ENCODE peak calls at places on chromosome 7, in four cellular contexts. U is K562, M is GM12878, K is HepG2. V is an unnamed sample.

GRCh38 chr7:96075510-96076349 is 246.2 kb downstream of the SLC25A13 start:
- DNase-seq in K (peak), U (peak), M (no peak), V (peak)

GRCh38 chr7:139108256-139109187 is 998 bp downstream of the ZC3HAV1 start:
- DNase-seq in U (peak), K (no peak), M (no peak), V (peak)

GRCh38 chr7:5394264-5395105 is 29.1 kb downstream of the TNRC18 start:
- DNase-seq in M (no peak), U (no peak), K (no peak), V (no peak)

GRCh38 chr7:56051339-56052191 is at the start of the genes CCT6A and PSPH:
- DNase-seq in M (peak), U (peak), K (peak), V (peak)

GRCh38 chr7:16801111-16801542 is 3.7 kb downstream of the AGR2 start:
- DNase-seq in M (no peak), U (peak), K (peak), V (peak)

GRCh38 chr7:618539-619355 is 99.1 kb upstream of the PDGFA start:
- DNase-seq in M (no peak), K (peak), U (no peak), V (no peak)

GRCh38 chr7:7595451-7595850 is 28.8 kb downstream of the MIOS start:
- DNase-seq in K (peak), M (no peak), U (peak), V (peak)

GRCh38 chr7:50632561-50633413 is 67.6 kb upstream of the DDC start:
- DNase-seq in K (peak), U (peak), M (no peak), V (peak)

GRCh38 chr7:63047546-63047945 is 951.1 kb upstream of the ZNF722 start:
- DNase-seq in M (no peak), U (no peak), K (no peak), V (no peak)

GRCh38 chr7:13017325-13017853 is 330.0 kb downstream of the ARL4A start:
- DNase-seq in U (no peak), K (peak), M (no peak), V (peak)

GRCh38 chr7:42972703-42973500 is 40.7 kb downstream of the MRPL32 start:
- DNase-seq in U (peak), M (no peak), K (peak), V (peak)

GRCh38 chr7:38796636-38797501 is 112.1 kb downstream of the VPS41 start:
- DNase-seq in U (peak), M (peak), K (peak), V (peak)

GRCh38 chr7:101399759-101400158 is 37.1 kb downstream of the COL26A1 start:
- DNase-seq in U (no peak), M (no peak), K (no peak), V (no peak)

GRCh38 chr7:139339698-139340036 is 1.5 kb upstream of the FMC1 start:
- DNase-seq in M (no peak), U (no peak), K (no peak), V (no peak)

GRCh38 chr7:106356-106755 is 86.0 kb upstream of the FAM20C start:
- DNase-seq in M (no peak), K (no peak), U (no peak), V (no peak)

GRCh38 chr7:134532155-134533089 is 5.1 kb downstream of the AKR1B10 start:
- DNase-seq in K (no peak), M (no peak), U (no peak), V (no peak)

GRCh38 chr7:117218700-117219099 is 104.2 kb downstream of the WNT2 start:
- DNase-seq in M (no peak), U (no peak), K (no peak), V (no peak)

GRCh38 chr7:867001-867405 is 9.4 kb upstream of the GET4 start:
- DNase-seq in K (no peak), M (no peak), U (no peak), V (no peak)

GRCh38 chr7:7251742-7252141 is 69.4 kb downstream of the C1GALT1 start:
- DNase-seq in U (no peak), M (peak), K (no peak), V (no peak)

GRCh38 chr7:68216046-68216445 is 1219.4 kb downstream of the TYW1 start:
- DNase-seq in U (no peak), M (no peak), K (no peak), V (no peak)

GRCh38 chr7:142443614-142444013 is 185.8 kb upstream of the PRSS58 start:
- DNase-seq in K (no peak), M (no peak), U (no peak), V (no peak)

GRCh38 chr7:138556771-138557484 is 96.9 kb downstream of the TRIM24 start:
- DNase-seq in M (no peak), K (no peak), U (no peak), V (no peak)

GRCh38 chr7:91517408-91517807 is 253.2 kb downstream of the FZD1 start:
- DNase-seq in M (no peak), U (no peak), K (no peak), V (no peak)

GRCh38 chr7:118918556-118918955 is 694.1 kb downstream of the ANKRD7 start:
- DNase-seq in M (no peak), U (no peak), K (peak), V (no peak)

GRCh38 chr7:139767561-139767982 is 10.2 kb downstream of the HIPK2 start:
- DNase-seq in U (no peak), M (peak), K (no peak), V (no peak)

GRCh38 chr7:52211930-52212329 is 823.5 kb upstream of the POM121L12 start:
- DNase-seq in U (no peak), K (no peak), M (no peak), V (no peak)

GRCh38 chr7:96045919-96046318 is 273.6 kb downstream of the DYNC1I1 start:
- DNase-seq in K (no peak), M (no peak), U (no peak), V (no peak)

GRCh38 chr7:90187507-90188050 is 24.0 kb upstream of the STEAP2 start:
- DNase-seq in U (no peak), K (no peak), M (no peak), V (no peak)

GRCh38 chr7:132508724-132509348 is 67.4 kb downstream of the PLXNA4 start:
- DNase-seq in K (no peak), M (no peak), U (no peak), V (no peak)

GRCh38 chr7:139895141-139895829 is 66.2 kb downstream of the TBXAS1 start:
- DNase-seq in U (no peak), K (no peak), M (no peak), V (no peak)

GRCh38 chr7:79063019-79063698 is 390.3 kb downstream of the MAGI2 start:
- DNase-seq in M (no peak), K (no peak), U (no peak), V (no peak)

GRCh38 chr7:15998617-15999016 is 312.1 kb upstream of the MEOX2 start:
- DNase-seq in U (no peak), K (no peak), M (no peak), V (no peak)

GRCh38 chr7:79658304-79658703 is 204.8 kb upstream of the MAGI2 start:
- DNase-seq in M (no peak), K (no peak), U (no peak), V (no peak)

GRCh38 chr7:30160329-30160728 is 25.5 kb downstream of the MTURN start:
- DNase-seq in U (no peak), M (no peak), K (no peak), V (no peak)

GRCh38 chr7:30159153-30159552 is 24.4 kb downstream of the MTURN start:
- DNase-seq in U (no peak), K (no peak), M (no peak), V (no peak)

GRCh38 chr7:30162133-30162532 is 27.3 kb downstream of the MTURN start:
- DNase-seq in K (no peak), U (no peak), M (no peak), V (no peak)

GRCh38 chr7:30157217-30157616 is 22.4 kb downstream of the MTURN start:
- DNase-seq in U (no peak), K (no peak), M (no peak), V (no peak)

DNA sequence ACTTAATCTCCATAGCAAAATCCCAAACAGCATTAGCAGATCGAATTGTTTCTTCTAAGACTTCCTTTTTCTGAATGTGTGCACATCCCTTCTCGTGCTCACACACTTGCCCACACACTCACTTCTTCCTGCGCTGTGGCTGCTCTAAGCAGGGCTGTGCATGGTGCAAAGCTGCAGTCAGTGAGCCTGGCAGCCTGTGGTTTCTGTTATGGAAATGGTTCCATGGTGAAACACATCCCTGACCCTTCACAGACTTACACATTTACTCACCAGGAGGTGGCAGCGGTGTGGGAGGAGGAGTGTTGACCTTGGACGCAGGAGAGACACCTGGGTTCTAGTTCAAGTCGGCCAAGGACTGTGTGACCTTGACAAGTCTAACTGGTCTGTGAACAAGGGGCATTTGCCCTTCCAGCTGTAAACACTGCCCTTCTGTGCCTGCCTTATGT is 24.9 kb downstream of the MTURN start:
- DNase-seq in K (peak), U (peak), M (no peak), V (no peak)
- TF ChIP-seq RFX5 in K (no peak), U (no peak), M (no peak), V (no peak)

DNA sequence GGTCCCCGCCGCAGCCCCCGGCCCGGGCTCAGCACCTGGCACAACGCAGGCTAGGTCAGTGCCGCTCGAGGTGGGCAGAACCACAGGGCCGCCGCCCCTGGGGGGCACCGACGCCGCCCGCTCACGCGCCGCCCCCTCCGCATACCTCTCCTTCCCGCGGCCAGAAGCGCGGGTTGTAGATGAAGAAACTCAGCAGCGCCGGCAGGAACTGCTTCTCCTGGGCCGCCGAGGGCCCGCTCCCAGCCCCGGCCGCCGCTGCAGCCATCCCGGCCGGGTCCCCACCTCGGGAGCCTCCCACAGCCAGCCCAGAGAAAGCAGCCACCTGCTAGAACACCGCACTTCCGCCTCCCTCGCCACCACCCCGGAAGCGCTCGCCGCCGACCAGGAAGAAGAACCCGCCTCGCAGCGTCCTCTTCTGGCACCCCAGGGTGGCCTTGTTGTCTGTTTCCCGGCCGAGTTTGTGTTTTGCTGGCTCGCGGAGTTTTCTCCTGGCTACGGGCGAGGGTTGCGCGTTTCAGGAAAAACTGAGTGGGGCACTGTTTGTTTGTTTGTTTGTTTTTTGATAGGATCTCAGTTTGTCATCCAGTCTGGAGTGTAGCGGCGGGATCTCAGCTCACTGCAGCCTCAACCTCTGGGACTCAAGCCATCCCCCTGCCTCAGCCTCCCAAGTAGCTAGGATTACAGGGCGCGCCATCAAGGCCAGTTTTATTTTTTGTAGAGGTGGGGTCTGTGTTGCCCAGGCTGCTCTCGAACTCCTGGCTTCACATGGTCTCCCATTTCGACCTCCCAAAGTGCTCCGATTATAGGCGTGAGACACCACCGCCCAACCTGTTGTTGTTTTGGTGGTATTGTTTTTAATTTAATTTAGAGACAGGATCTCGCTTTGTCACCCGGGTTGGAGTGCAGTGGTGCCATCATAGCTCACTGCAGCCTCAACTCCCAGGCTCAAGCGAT is 17.7 kb downstream of the OCM2 start:
- DNase-seq in M (peak), K (peak), U (peak), V (peak)
- TF ChIP-seq MYC in M (peak), K (peak), U (peak), V (no peak)

GRCh38 chr7:156881676-156882075 is 11.3 kb downstream of the LMBR1 start:
- DNase-seq in M (no peak), U (no peak), K (no peak), V (no peak)
- TF ChIP-seq RFX5 in M (no peak), U (no peak), K (no peak), V (no peak)

GRCh38 chr7:152866791-152867481 is 107.4 kb downstream of the ACTR3B start:
- DNase-seq in U (no peak), K (no peak), M (no peak), V (no peak)

GRCh38 chr7:152866125-152866524 is 106.6 kb downstream of the ACTR3B start:
- DNase-seq in M (no peak), K (no peak), U (no peak), V (no peak)

GRCh38 chr7:152862842-152863241 is 103.3 kb downstream of the ACTR3B start:
- DNase-seq in U (no peak), M (no peak), K (no peak), V (no peak)

GRCh38 chr7:152865461-152865860 is 105.9 kb downstream of the ACTR3B start:
- DNase-seq in U (no peak), K (no peak), M (no peak), V (no peak)

DNA sequence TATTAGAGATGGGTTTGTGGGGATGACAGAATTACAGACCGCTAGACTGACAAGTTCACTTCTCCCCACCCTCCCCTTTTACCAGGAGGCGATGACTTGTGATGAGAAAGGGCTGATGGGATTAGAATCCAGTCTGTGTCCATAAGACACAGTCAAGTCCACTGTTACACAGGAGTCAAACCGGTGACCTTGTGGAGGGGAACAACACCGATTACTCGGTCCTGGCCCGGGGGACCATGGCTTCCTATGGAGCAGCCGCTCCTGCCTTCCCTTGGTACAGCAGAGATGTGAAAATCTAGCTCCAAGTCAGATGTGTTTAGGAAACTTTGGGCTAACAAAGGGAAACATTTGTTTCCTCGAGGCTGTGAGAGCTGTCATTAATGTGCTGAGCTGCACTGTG is 105.5 kb downstream of the ACTR3B start:
- DNase-seq in U (no peak), M (no peak), K (no peak), V (no peak)
- TF ChIP-seq MYC in U (no peak), M (no peak), K (no peak), V (no peak)

GRCh38 chr7:124201768-124202349 is 169.0 kb upstream of the TMEM229A start:
- DNase-seq in K (no peak), M (no peak), U (no peak), V (no peak)

GRCh38 chr7:124208173-124208572 is 175.3 kb upstream of the TMEM229A start:
- DNase-seq in M (no peak), K (no peak), U (no peak), V (no peak)

DNA sequence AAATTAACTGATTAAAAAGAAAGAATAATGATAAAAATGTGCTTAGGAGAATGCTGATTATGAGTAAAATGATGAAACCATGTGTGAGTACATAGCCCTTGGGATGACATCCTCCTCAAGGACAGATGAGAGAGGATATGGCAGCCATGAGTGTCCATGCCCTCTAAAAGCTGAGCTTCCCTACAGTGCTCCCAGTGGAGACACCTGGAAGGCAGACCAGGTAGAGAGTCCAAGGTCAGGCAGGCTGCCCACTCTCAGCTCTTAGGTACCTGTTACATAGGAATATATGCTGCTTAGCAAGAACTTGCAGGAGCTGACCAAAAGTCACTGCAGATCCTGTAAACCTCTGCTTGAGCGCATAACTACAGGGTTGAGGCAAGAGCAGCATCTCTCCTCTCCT is 169.7 kb upstream of the TMEM229A start:
- DNase-seq in U (no peak), M (no peak), K (no peak), V (no peak)
- TF ChIP-seq RFX5 in U (no peak), M (no peak), K (no peak), V (no peak)

GRCh38 chr7:122768827-122769226 is 66.1 kb upstream of the RNF148 start:
- DNase-seq in M (no peak), U (no peak), K (no peak), V (no peak)

GRCh38 chr7:122766593-122766992 is 63.9 kb upstream of the RNF148 start:
- DNase-seq in U (no peak), M (no peak), K (no peak), V (no peak)

GRCh38 chr7:122767339-122767738 is 64.6 kb upstream of the RNF148 start:
- DNase-seq in K (no peak), M (no peak), U (no peak), V (no peak)

GRCh38 chr7:122770943-122771342 is 68.2 kb upstream of the RNF148 start:
- DNase-seq in U (no peak), K (no peak), M (no peak), V (no peak)
- TF ChIP-seq MYC in U (no peak), K (no peak), M (no peak), V (no peak)

GRCh38 chr7:28239823-28240204 is 59.2 kb upstream of the JAZF1 start:
- DNase-seq in U (no peak), M (no peak), K (no peak), V (no peak)
- TF ChIP-seq RFX5 in U (no peak), M (no peak), K (no peak), V (no peak)

GRCh38 chr7:46534593-46535271 is 613.7 kb upstream of the IGFBP3 start:
- DNase-seq in K (no peak), M (no peak), U (no peak), V (peak)
- TF ChIP-seq MYC in K (no peak), M (no peak), U (no peak), V (no peak)

V was measured in A549.